ENCODE peak calls at places on chromosomes 11 and 22, in six cellular contexts. M is HepG2, G is A549, S is K562, J is upper lobe of left lung, O is GM12878. F is an unnamed sample. For H3K4me1, the result is how much of the 10 kb centered on the place peaks cover.

GRCh38 chr11:117872420-117872961 is 4.0 kb downstream of the FXYD6 start:
- ATAC-seq in M (no peak), G (no peak), S (no peak), J (no peak), O (no peak), F (peak)

GRCh38 chr11:46141597-46141996 is 20.3 kb upstream of the PHF21A start:
- ATAC-seq in M (no peak), G (no peak), S (no peak), J (no peak), O (peak), F (no peak)

GRCh38 chr22:26474687-26475086 is 8.9 kb downstream of the HPS4 start:
- ATAC-seq in M (no peak), G (no peak), S (no peak), J (no peak), O (peak), F (no peak)

GRCh38 chr22:42803454-42803853 is 53.6 kb downstream of the ARFGAP3 start:
- ATAC-seq in M (no peak), G (no peak), S (no peak), J (no peak), O (no peak), F (no peak)

GRCh38 chr11:111785886-111786412 is 19.8 kb upstream of the PPP2R1B start:
- ATAC-seq in M (peak), G (no peak), S (no peak), J (no peak), O (no peak), F (no peak)

GRCh38 chr22:45720875-45721378 is 49.3 kb downstream of the ATXN10 start:
- ATAC-seq in M (no peak), G (peak), S (no peak), J (no peak), O (peak), F (no peak)

GRCh38 chr11:61148016-61148640 is 13.1 kb downstream of the VPS37C start:
- ATAC-seq in M (no peak), G (no peak), S (no peak), J (no peak), O (no peak), F (no peak)

GRCh38 chr11:22668005-22668796 is 1.8 kb downstream of the GAS2 start:
- ATAC-seq in M (peak), G (peak), S (no peak), J (no peak), O (peak), F (no peak)

GRCh38 chr22:50414476-50415248 is 60.2 kb downstream of the SBF1 start:
- ATAC-seq in M (no peak), G (no peak), S (no peak), J (no peak), O (no peak), F (no peak)

GRCh38 chr11:22778642-22779041 is 51.0 kb downstream of the SVIP start:
- ATAC-seq in M (no peak), G (no peak), S (peak), J (no peak), O (peak), F (no peak)

GRCh38 chr11:19332476-19332875 is 91.7 kb upstream of the E2F8 start:
- ATAC-seq in M (no peak), G (no peak), S (no peak), J (no peak), O (peak), F (no peak)

GRCh38 chr22:45976351-45977002 is 485 bp downstream of the WNT7B start:
- ATAC-seq in M (no peak), G (no peak), S (no peak), J (no peak), O (no peak), F (no peak)

GRCh38 chr11:128302425-128303186 is 284.8 kb downstream of the ETS1 start:
- ATAC-seq in M (no peak), G (no peak), S (no peak), J (peak), O (peak), F (peak)

GRCh38 chr11:69149646-69150045 is 6.1 kb upstream of the SMIM38 start:
- ATAC-seq in M (no peak), G (no peak), S (no peak), J (no peak), O (no peak), F (no peak)

GRCh38 chr11:96863520-96863919 is 473.7 kb downstream of the JRKL start:
- ATAC-seq in M (no peak), G (no peak), S (no peak), J (no peak), O (no peak), F (no peak)

GRCh38 chr11:72140661-72141060 is 5.1 kb downstream of the FOLR3 start:
- ATAC-seq in M (no peak), G (no peak), S (no peak), J (no peak), O (no peak), F (no peak)

GRCh38 chr22:26701323-26701722 is 43.9 kb downstream of the MIAT start:
- ATAC-seq in M (no peak), G (no peak), S (no peak), J (no peak), O (no peak), F (no peak)

GRCh38 chr22:26169312-26170111 is at the start of gene SEZ6L:
- ATAC-seq in M (peak), G (no peak), S (no peak), J (no peak), O (no peak), F (peak)

GRCh38 chr22:31625661-31626426 is 36.2 kb downstream of the PISD start:
- ATAC-seq in M (no peak), G (no peak), S (peak), J (no peak), O (no peak), F (peak)

GRCh38 chr11:118938491-118939411 is 13.0 kb upstream of the BCL9L start:
- ATAC-seq in M (peak), G (peak), S (no peak), J (peak), O (no peak), F (no peak)

GRCh38 chr11:128451651-128452470 is 135.5 kb downstream of the ETS1 start:
- ATAC-seq in M (peak), G (no peak), S (no peak), J (peak), O (peak), F (peak)

GRCh38 chr11:270451-271208 is 7.6 kb upstream of the NLRP6 start:
- ATAC-seq in M (no peak), G (no peak), S (no peak), J (no peak), O (no peak), F (no peak)

GRCh38 chr22:17741866-17742527 is 32.3 kb downstream of the BID start:
- ATAC-seq in M (peak), G (peak), S (peak), J (no peak), O (peak), F (no peak)

GRCh38 chr11:14370496-14370895 is 11.5 kb upstream of the RRAS2 start:
- ATAC-seq in M (no peak), G (no peak), S (no peak), J (no peak), O (peak), F (no peak)

GRCh38 chr11:48066881-48067800 is 86.8 kb downstream of the PTPRJ start:
- ATAC-seq in M (no peak), G (no peak), S (peak), J (no peak), O (no peak), F (no peak)

GRCh38 chr11:67267188-67268035 is 1.1 kb downstream of the GRK2 start:
- ATAC-seq in M (peak), G (no peak), S (peak), J (no peak), O (peak), F (no peak)

GRCh38 chr11:121437686-121438078 is 14.4 kb upstream of the SORL1 start:
- ATAC-seq in M (no peak), G (no peak), S (no peak), J (no peak), O (no peak), F (no peak)

GRCh38 chr22:49983148-49984042 is 22.8 kb downstream of the PIM3 start:
- ATAC-seq in M (no peak), G (peak), S (no peak), J (peak), O (no peak), F (no peak)

GRCh38 chr11:68617925-68618809 is 66.2 kb upstream of the GAL start:
- ATAC-seq in M (peak), G (peak), S (no peak), J (peak), O (no peak), F (no peak)

GRCh38 chr22:48670747-48671146 is 1156.9 kb downstream of the BRD1 start:
- ATAC-seq in M (no peak), G (no peak), S (no peak), J (no peak), O (no peak), F (no peak)

GRCh38 chr11:10725114-10725906 is 25.7 kb upstream of the CTR9 start:
- ATAC-seq in M (no peak), G (no peak), S (peak), J (no peak), O (peak), F (no peak)

GRCh38 chr11:88414981-88415391 is 77.5 kb upstream of the CTSC start:
- ATAC-seq in M (no peak), G (no peak), S (peak), J (no peak), O (no peak), F (no peak)

GRCh38 chr22:41908409-41909289 is 6.2 kb downstream of the SHISA8 start:
- ATAC-seq in M (peak), G (no peak), S (peak), J (no peak), O (peak), F (no peak)

GRCh38 chr22:36343720-36344105 is 44.1 kb downstream of the MYH9 start:
- ATAC-seq in M (peak), G (no peak), S (no peak), J (no peak), O (no peak), F (peak)

GRCh38 chr22:30289126-30289979 is at the start of gene CASTOR1:
- ATAC-seq in M (peak), G (peak), S (peak), J (peak), O (peak), F (peak)
- TF ChIP-seq EP300 in M (no peak), G (no peak), S (no peak), J (no peak), O (no peak), F (no peak)

GRCh38 chr11:2903672-2904011 is 18.1 kb upstream of the CDKN1C start:
- ATAC-seq in M (peak), G (peak), S (no peak), J (no peak), O (no peak), F (no peak)

GRCh38 chr11:2901854-2902783 is 16.5 kb upstream of the CDKN1C start:
- ATAC-seq in M (peak), G (peak), S (peak), J (peak), O (peak), F (peak)

GRCh38 chr11:2901196-2901796 is 15.7 kb upstream of the CDKN1C start:
- ATAC-seq in M (no peak), G (peak), S (no peak), J (no peak), O (no peak), F (peak)

GRCh38 chr11:2902784-2903671 is 17.5 kb upstream of the CDKN1C start:
- ATAC-seq in M (peak), G (peak), S (peak), J (no peak), O (peak), F (no peak)

DNA sequence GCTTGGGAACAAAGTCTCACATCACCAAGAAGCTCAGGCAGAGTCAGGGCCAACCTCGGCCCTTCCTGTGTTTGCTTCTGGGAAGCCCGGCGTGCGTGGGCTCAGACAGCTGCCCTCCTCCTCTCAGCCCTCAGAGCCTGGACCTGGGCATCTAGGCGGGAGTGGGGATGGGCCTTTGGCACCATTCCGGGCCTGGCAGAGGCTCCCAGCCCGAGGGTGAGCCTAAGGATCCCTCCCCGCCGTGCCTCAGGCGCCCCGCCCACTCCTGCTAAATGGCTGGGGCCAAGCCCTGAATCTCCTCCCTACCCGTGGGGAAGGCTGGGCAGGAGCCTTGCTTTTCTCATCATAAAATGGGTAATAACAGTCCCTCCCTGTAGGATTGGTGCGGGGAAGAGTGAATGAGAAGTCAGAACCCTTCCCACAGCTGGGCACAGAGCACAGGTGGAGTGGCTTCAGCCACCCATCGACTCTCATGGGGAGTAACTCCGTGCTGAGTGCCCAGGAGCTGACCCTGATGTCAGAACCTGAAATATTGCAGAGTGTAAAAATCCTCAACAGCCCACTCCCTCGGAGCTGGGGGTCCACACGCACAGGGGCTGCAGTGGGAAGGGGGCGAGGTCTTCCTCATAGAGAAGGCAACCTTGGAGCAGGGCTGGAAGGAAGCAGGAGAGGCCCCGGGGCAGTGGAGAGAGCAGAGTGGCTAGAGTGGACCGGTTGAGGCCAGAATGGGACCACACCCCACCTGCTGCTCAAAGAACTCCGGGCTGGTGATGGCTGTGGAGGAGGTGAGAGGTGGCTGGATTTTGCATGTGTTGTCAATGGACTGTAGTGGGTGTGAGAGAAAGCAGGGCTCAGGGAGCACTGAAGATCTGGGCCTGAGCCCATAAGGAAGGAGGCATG is 18.8 kb upstream of the CDKN1C start:
- ATAC-seq in M (no peak), G (peak), S (no peak), J (no peak), O (no peak), F (no peak)
- H3K4me1 ChIP-seq in M (under half), G (under half), S (half or more), J (under half), O (under half), F (under half)

GRCh38 chr22:43867839-43868652 is 5.7 kb upstream of the SULT4A1 start:
- ATAC-seq in M (peak), G (peak), S (peak), J (no peak), O (no peak), F (peak)

GRCh38 chr22:43869799-43870198 is 7.5 kb upstream of the SULT4A1 start:
- ATAC-seq in M (no peak), G (no peak), S (no peak), J (no peak), O (no peak), F (no peak)
- H3K27ac ChIP-seq in M (no peak), G (no peak), S (no peak), J (no peak), O (no peak), F (no peak)

DNA sequence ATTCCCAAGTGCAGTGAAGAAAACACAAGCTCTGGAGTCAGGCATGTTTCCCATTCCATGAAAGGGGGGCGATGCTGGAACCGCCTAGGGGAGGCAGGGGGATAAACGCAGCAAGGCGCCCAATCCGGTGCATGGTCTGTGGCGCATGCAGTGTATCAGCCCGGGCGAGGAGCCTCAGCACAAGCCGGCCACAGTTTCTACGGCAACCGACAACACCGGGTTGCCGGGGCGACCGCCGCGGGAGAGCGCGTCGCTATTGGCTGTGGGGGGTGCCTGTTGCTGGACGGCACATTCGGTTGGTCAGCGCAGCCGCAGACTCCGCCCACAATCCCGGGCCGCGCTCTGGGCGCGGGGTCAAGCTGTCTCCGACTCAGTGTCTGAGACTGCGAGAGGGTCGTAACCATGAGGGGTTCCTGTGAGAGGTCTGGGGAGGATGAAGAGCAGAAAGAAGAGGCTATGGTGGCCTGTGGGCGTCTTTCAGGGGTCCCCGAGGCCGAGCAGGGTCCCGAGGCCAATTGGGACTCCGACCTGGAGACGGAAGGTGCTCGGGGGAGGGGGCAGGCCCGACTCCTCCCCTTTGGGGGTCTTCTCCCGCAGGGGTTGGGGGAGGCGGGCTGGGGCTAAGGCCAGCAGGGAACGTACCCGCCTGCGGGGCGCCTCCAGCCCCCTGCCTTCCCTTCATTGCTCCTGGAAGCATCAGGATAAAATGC is at the start of gene LRRC74B:
- ATAC-seq in M (peak), G (peak), S (peak), J (peak), O (peak), F (peak)
- TF ChIP-seq EP300 in M (no peak), G (no peak), S (no peak), J (no peak), O (no peak), F (no peak)

GRCh38 chr11:43736502-43737193 is 56.1 kb downstream of the HSD17B12 start:
- ATAC-seq in M (no peak), G (no peak), S (no peak), J (no peak), O (peak), F (no peak)

GRCh38 chr11:43735931-43736330 is 55.4 kb downstream of the HSD17B12 start:
- ATAC-seq in M (no peak), G (no peak), S (no peak), J (no peak), O (no peak), F (no peak)

GRCh38 chr11:43735115-43735514 is 54.6 kb downstream of the HSD17B12 start:
- ATAC-seq in M (no peak), G (no peak), S (no peak), J (no peak), O (no peak), F (no peak)

GRCh38 chr11:43732225-43732624 is 51.7 kb downstream of the HSD17B12 start:
- ATAC-seq in M (no peak), G (no peak), S (peak), J (no peak), O (no peak), F (no peak)

GRCh38 chr11:43734256-43734655 is 53.7 kb downstream of the HSD17B12 start:
- ATAC-seq in M (no peak), G (no peak), S (no peak), J (no peak), O (no peak), F (no peak)
- H3K4me1 ChIP-seq in M (under half), G (under half), S (under half), J (under half), O (under half), F (under half)

DNA sequence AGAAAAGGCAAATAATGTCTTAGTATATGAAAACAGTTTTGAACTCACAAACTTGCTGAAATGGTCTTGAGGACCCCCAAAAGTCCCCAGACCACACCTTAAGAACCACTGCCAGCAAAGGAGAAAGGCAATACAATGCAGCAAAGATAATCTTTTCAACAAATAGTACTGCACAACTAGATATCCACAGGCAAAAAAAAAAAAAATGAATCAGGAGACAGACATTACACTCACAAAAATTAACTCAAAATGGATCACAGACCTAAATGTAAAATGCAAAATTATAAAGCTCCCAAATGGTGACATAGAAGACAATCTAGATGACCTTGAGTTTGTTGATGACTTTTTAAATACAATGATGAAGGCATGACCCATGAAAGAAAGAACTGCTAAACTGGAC is 8.3 kb downstream of the PICALM start:
- ATAC-seq in M (no peak), G (no peak), S (no peak), J (no peak), O (no peak), F (no peak)
- H3K27ac ChIP-seq in M (no peak), G (no peak), S (peak), J (no peak), O (peak), F (no peak)

DNA sequence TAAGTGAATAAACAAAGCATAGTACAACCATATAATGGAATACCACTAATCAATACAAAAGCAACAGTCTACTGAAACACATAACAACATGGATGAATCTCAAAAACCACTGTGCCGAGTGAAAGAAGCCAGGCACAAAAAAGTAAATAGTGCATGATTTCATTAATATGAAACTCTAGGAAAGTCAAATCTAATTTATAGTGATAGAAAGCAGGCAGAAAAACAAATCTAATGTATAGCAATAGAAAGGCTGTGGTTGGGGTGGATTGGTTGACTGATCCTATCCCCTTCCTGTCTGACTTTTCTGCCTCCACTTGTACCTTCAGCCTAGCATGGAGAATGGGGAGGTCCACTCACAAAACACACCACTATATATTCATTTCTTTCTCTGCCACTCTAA is 115.4 kb downstream of the SERGEF start:
- ATAC-seq in M (no peak), G (no peak), S (no peak), J (no peak), O (no peak), F (no peak)
- TF ChIP-seq EP300 in M (no peak), G (no peak), S (no peak), J (no peak), O (no peak), F (no peak)